ENCODE peak calls at places on chromosomes 5 and 9, in eight cellular contexts. W is osteoblast; C is mucosa of descending colon; L is tibial artery; F is CD8-positive, alpha-beta memory T cell; N is lower lobe of right lung; Y is prostate gland; G is neural progenitor cell. M is an unnamed sample.

GRCh38 chr5:172443441-172444109 is 10.8 kb downstream of the SH3PXD2B start:
- DNase-seq in W (peak; percentile 95), C (peak; percentile 77), L (peak; percentile 92), F (no peak), N (peak; percentile 69), Y (peak; percentile 61), G (no peak), M (peak; percentile 83)

GRCh38 chr5:173094012-173094661 is 38.0 kb downstream of the CREBRF start:
- DNase-seq in W (no peak), C (no peak), L (no peak), F (no peak), N (no peak), Y (no peak), G (no peak), M (no peak)

GRCh38 chr5:55927861-55928655 is 66.7 kb downstream of the IL6ST start:
- DNase-seq in W (no peak), C (no peak), L (no peak), F (no peak), N (no peak), Y (peak; percentile 21), G (no peak), M (no peak)

GRCh38 chr9:109906766-109907382 is 126.9 kb downstream of the PALM2AKAP2 start:
- DNase-seq in W (no peak), C (no peak), L (no peak), F (no peak), N (no peak), Y (no peak), G (no peak), M (no peak)

GRCh38 chr5:74386571-74387334 is 253.8 kb downstream of the ENC1 start:
- DNase-seq in W (no peak), C (no peak), L (no peak), F (no peak), N (no peak), Y (no peak), G (no peak), M (no peak)

GRCh38 chr9:95605826-95606555 is 89.2 kb upstream of the PTCH1 start:
- DNase-seq in W (no peak), C (no peak), L (no peak), F (no peak), N (no peak), Y (no peak), G (peak; percentile 85), M (no peak)

GRCh38 chr9:115985657-115986056 is 167.9 kb upstream of the PAPPA start:
- DNase-seq in W (no peak), C (no peak), L (no peak), F (no peak), N (no peak), Y (no peak), G (no peak), M (no peak)

GRCh38 chr9:133572821-133573361 is 36.3 kb downstream of the FAM163B start:
- DNase-seq in W (no peak), C (no peak), L (peak; percentile 77), F (no peak), N (peak; percentile 69), Y (peak; percentile 77), G (no peak), M (peak; percentile 81)

GRCh38 chr9:83138422-83139135 is 75.6 kb upstream of the RASEF start:
- DNase-seq in W (no peak), C (no peak), L (no peak), F (no peak), N (no peak), Y (no peak), G (no peak), M (no peak)

GRCh38 chr9:121770415-121771273 is 119.2 kb downstream of the DAB2IP start:
- DNase-seq in W (peak; percentile 99), C (peak; percentile 28), L (no peak), F (no peak), N (peak; percentile 34), Y (no peak), G (no peak), M (no peak)

GRCh38 chr5:2183154-2184023 is 300.7 kb upstream of the IRX4 start:
- DNase-seq in W (peak; percentile 56), C (no peak), L (peak; percentile 38), F (no peak), N (no peak), Y (no peak), G (no peak), M (no peak)

GRCh38 chr5:364497-364896 is 43.0 kb downstream of the AHRR start:
- DNase-seq in W (no peak), C (no peak), L (no peak), F (no peak), N (no peak), Y (no peak), G (no peak), M (no peak)

GRCh38 chr5:362978-363765 is 41.7 kb downstream of the AHRR start:
- DNase-seq in W (peak; percentile 30), C (no peak), L (peak; percentile 17), F (no peak), N (no peak), Y (peak; percentile 1), G (no peak), M (no peak)

GRCh38 chr5:359301-359897 is 37.9 kb downstream of the AHRR start:
- DNase-seq in W (peak; percentile 50), C (peak; percentile 38), L (peak; percentile 55), F (no peak), N (no peak), Y (peak; percentile 0), G (no peak), M (no peak)

GRCh38 chr5:360277-361027 is 38.9 kb downstream of the AHRR start:
- DNase-seq in W (peak; percentile 65), C (no peak), L (no peak), F (no peak), N (no peak), Y (no peak), G (no peak), M (no peak)

GRCh38 chr5:362189-362588 is 40.7 kb downstream of the AHRR start:
- DNase-seq in W (peak; percentile 42), C (no peak), L (no peak), F (no peak), N (no peak), Y (no peak), G (no peak), M (no peak)
- H3K36me3 ChIP-seq in W (peaks cover 66% of the 10 kb centered on the region), C (no peaks in the 10 kb centered on the region), L (no peaks in the 10 kb centered on the region), F (no peaks in the 10 kb centered on the region), N (no peaks in the 10 kb centered on the region), Y (no peaks in the 10 kb centered on the region), G (no peaks in the 10 kb centered on the region), M (peaks cover 7% of the 10 kb centered on the region)

GRCh38 chr9:129022037-129022436 is 6.1 kb downstream of the SH3GLB2 start:
- DNase-seq in W (peak; percentile 64), C (no peak), L (no peak), F (no peak), N (no peak), Y (no peak), G (no peak), M (no peak)
- H3K4me1 ChIP-seq in W (peaks cover 8% of the 10 kb centered on the region), C (peaks cover 10% of the 10 kb centered on the region), L (no peaks in the 10 kb centered on the region), F (peaks cover 10% of the 10 kb centered on the region), N (peaks cover 17% of the 10 kb centered on the region), Y (peaks cover 9% of the 10 kb centered on the region), G (peaks cover 13% of the 10 kb centered on the region), M (peaks cover 12% of the 10 kb centered on the region)

DNA sequence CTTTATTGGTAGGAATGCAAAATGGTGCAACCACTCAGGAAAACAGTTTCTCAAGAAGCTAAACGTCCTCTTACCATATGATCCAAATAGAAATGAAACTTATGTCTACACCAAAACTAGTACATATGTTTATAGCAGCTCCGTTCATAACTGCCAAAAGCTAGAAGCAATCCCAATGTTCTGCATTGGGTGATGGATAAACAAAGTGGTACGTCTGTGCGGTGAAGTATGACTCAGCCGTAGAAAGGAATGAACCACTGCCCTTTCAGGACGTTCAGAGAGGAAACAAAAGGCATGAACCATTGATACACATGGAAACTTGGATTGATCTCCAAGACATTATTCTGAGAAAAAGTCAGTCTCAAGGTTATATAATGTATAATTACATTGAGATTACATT is 27.6 kb downstream of the HNRNPH1 start:
- DNase-seq in W (no peak), C (no peak), L (no peak), F (no peak), N (no peak), Y (no peak), G (no peak), M (no peak)
- H3K36me3 ChIP-seq in W (peaks cover 74% of the 10 kb centered on the region), C (peaks cover 10% of the 10 kb centered on the region), L (peaks cover 98% of the 10 kb centered on the region), F (peaks cover 33% of the 10 kb centered on the region), N (peaks cover 100% of the 10 kb centered on the region), Y (peaks cover 20% of the 10 kb centered on the region), G (no peaks in the 10 kb centered on the region), M (peaks cover 96% of the 10 kb centered on the region)

GRCh38 chr9:71861618-71862017 is 49.4 kb downstream of the ABHD17B start:
- DNase-seq in W (no peak), C (no peak), L (no peak), F (no peak), N (no peak), Y (no peak), G (no peak), M (no peak)
- H3K4me1 ChIP-seq in W (peaks cover 7% of the 10 kb centered on the region), C (no peaks in the 10 kb centered on the region), L (no peaks in the 10 kb centered on the region), F (no peaks in the 10 kb centered on the region), N (no peaks in the 10 kb centered on the region), Y (no peaks in the 10 kb centered on the region), G (no peaks in the 10 kb centered on the region), M (peaks cover 7% of the 10 kb centered on the region)

GRCh38 chr9:20996809-20997208 is 34.6 kb downstream of the HACD4 start:
- DNase-seq in W (peak; percentile 11), C (no peak), L (no peak), F (no peak), N (no peak), Y (no peak), G (no peak), M (no peak)
- H3K36me3 ChIP-seq in W (peaks cover 19% of the 10 kb centered on the region), C (no peaks in the 10 kb centered on the region), L (peaks cover 5% of the 10 kb centered on the region), F (no peaks in the 10 kb centered on the region), N (no peaks in the 10 kb centered on the region), Y (no peaks in the 10 kb centered on the region), G (no peaks in the 10 kb centered on the region), M (peaks cover 69% of the 10 kb centered on the region)

GRCh38 chr5:111975133-111975532 is 218.1 kb upstream of the NREP start:
- DNase-seq in W (no peak), C (no peak), L (no peak), F (no peak), N (no peak), Y (no peak), G (no peak), M (no peak)
- H3K4me1 ChIP-seq in W (peaks cover 29% of the 10 kb centered on the region), C (no peaks in the 10 kb centered on the region), L (no peaks in the 10 kb centered on the region), F (no peaks in the 10 kb centered on the region), N (no peaks in the 10 kb centered on the region), Y (no peaks in the 10 kb centered on the region), G (peaks cover 11% of the 10 kb centered on the region), M (peaks cover 6% of the 10 kb centered on the region)

GRCh38 chr9:113949206-113950078 is 73.3 kb downstream of the ZNF618 start:
- DNase-seq in W (no peak), C (no peak), L (no peak), F (no peak), N (no peak), Y (no peak), G (no peak), M (no peak)
- H3K36me3 ChIP-seq in W (no peaks in the 10 kb centered on the region), C (no peaks in the 10 kb centered on the region), L (no peaks in the 10 kb centered on the region), F (no peaks in the 10 kb centered on the region), N (no peaks in the 10 kb centered on the region), Y (no peaks in the 10 kb centered on the region), G (no peaks in the 10 kb centered on the region), M (no peaks in the 10 kb centered on the region)

M was measured in left ventricle myocardium inferior.